ENCODE peak calls at places on chromosome 10, in four cellular contexts. H is IMR-90, U is GM12878, S is K562. G is an unnamed sample.

GRCh38 chr10:23892296-23892695 is 316.6 kb upstream of the KIAA1217 start:
- DNase-seq in U (no peak), H (no peak), S (no peak), G (no peak)

GRCh38 chr10:33410096-33410859 is 75.8 kb upstream of the NRP1 start:
- DNase-seq in U (no peak), H (peak; percentile 13), S (no peak), G (no peak)

GRCh38 chr10:82277591-82277990 is 402.6 kb downstream of the NRG3 start:
- DNase-seq in S (no peak), H (no peak), U (no peak), G (peak; percentile 4)

GRCh38 chr10:33665512-33665911 is 331.0 kb upstream of the NRP1 start:
- DNase-seq in U (no peak), S (no peak), H (peak; percentile 52), G (no peak)

GRCh38 chr10:6409982-6410694 is 169.9 kb downstream of the PRKCQ start:
- DNase-seq in S (no peak), U (no peak), H (peak; percentile 76), G (peak; percentile 21)

GRCh38 chr10:103254538-103255325 is 9.0 kb downstream of the RPEL1 start:
- DNase-seq in S (no peak), U (no peak), H (peak; percentile 40), G (no peak)

GRCh38 chr10:77004917-77005564 is 632.6 kb downstream of the KCNMA1 start:
- DNase-seq in U (no peak), H (peak; percentile 58), S (peak; percentile 54), G (peak; percentile 49)

GRCh38 chr10:404341-404740 is 269.1 kb downstream of the ZMYND11 start:
- DNase-seq in H (peak; percentile 93), U (no peak), S (no peak), G (no peak)

GRCh38 chr10:43204943-43205671 is 61.8 kb downstream of the RASGEF1A start:
- DNase-seq in U (peak; percentile 11), S (peak; percentile 66), H (peak; percentile 48), G (peak; percentile 50)

GRCh38 chr10:132361581-132362101 is 29.6 kb downstream of the LRRC27 start:
- DNase-seq in U (no peak), S (no peak), H (no peak), G (no peak)

GRCh38 chr10:35668865-35669650 is 27.0 kb upstream of the FZD8 start:
- DNase-seq in S (no peak), H (no peak), U (no peak), G (no peak)

GRCh38 chr10:32983333-32983909 is 25.4 kb upstream of the ITGB1 start:
- DNase-seq in H (peak; percentile 97), U (no peak), S (no peak), G (peak; percentile 86)

GRCh38 chr10:47261121-47261520 is 38.9 kb upstream of the GDF10 start:
- DNase-seq in S (no peak), H (no peak), U (peak; percentile 82), G (no peak)

GRCh38 chr10:77609781-77610272 is 27.8 kb downstream of the KCNMA1 start:
- DNase-seq in H (peak; percentile 80), U (peak; percentile 25), S (no peak), G (no peak)

GRCh38 chr10:103197891-103198290 is 4.8 kb upstream of the NT5C2 start:
- DNase-seq in S (no peak), U (no peak), H (no peak), G (no peak)

GRCh38 chr10:54682554-54682953 is 118.5 kb downstream of the PCDH15 start:
- DNase-seq in H (no peak), U (no peak), S (no peak), G (no peak)

GRCh38 chr10:132990684-132991545 is 48.5 kb upstream of the CFAP46 start:
- DNase-seq in H (no peak), U (no peak), S (no peak), G (no peak)

GRCh38 chr10:103890194-103890658 is 27.8 kb downstream of the STN1 start:
- DNase-seq in S (no peak), U (no peak), H (peak; percentile 8), G (peak; percentile 24)

GRCh38 chr10:80596391-80597257 is 58.9 kb downstream of the SH2D4B start:
- DNase-seq in U (no peak), H (peak; percentile 46), S (peak; percentile 83), G (peak; percentile 38)

GRCh38 chr10:110508806-110509544 is 11.3 kb downstream of the DUSP5 start:
- DNase-seq in S (no peak), H (no peak), U (no peak), G (peak; percentile 55)

GRCh38 chr10:125156739-125157472 is 3.5 kb downstream of the CTBP2 start:
- DNase-seq in S (no peak), H (no peak), U (no peak), G (peak; percentile 34)

GRCh38 chr10:62108768-62109430 is 159.7 kb downstream of the RTKN2 start:
- DNase-seq in H (no peak), U (no peak), S (no peak), G (no peak)

GRCh38 chr10:74628136-74628535 is 198.3 kb upstream of the KAT6B start:
- DNase-seq in U (no peak), H (peak; percentile 4), S (no peak), G (peak; percentile 56)

GRCh38 chr10:96789571-96790108 is 42.5 kb upstream of the LCOR start:
- DNase-seq in S (peak; percentile 71), U (peak; percentile 37), H (no peak), G (peak; percentile 14)

GRCh38 chr10:109191823-109192222 is 731.5 kb downstream of the XPNPEP1 start:
- DNase-seq in S (no peak), U (no peak), H (no peak), G (no peak)

GRCh38 chr10:109187677-109188076 is 735.6 kb downstream of the XPNPEP1 start:
- DNase-seq in U (no peak), H (peak; percentile 96), S (no peak), G (no peak)

GRCh38 chr10:109191341-109191740 is 732.0 kb downstream of the XPNPEP1 start:
- DNase-seq in U (no peak), S (no peak), H (no peak), G (no peak)
- TF ChIP-seq FOS in U (no peak), S (no peak), H (no peak), G (no peak)

GRCh38 chr10:63375458-63375857 is 90.3 kb downstream of the JMJD1C start:
- DNase-seq in U (no peak), S (no peak), H (no peak), G (no peak)
- TF ChIP-seq FOS in U (no peak), S (no peak), H (no peak), G (no peak)

GRCh38 chr10:95542330-95542729 is 18.8 kb downstream of the SORBS1 start:
- DNase-seq in S (no peak), U (no peak), H (no peak), G (no peak)
- TF ChIP-seq FOS in S (no peak), U (no peak), H (no peak), G (no peak)

GRCh38 chr10:69640196-69640980 is 10.3 kb downstream of the FAM241B start:
- DNase-seq in U (no peak), S (no peak), H (no peak), G (no peak)
- TF ChIP-seq FOS in U (no peak), S (no peak), H (no peak), G (no peak)

DNA sequence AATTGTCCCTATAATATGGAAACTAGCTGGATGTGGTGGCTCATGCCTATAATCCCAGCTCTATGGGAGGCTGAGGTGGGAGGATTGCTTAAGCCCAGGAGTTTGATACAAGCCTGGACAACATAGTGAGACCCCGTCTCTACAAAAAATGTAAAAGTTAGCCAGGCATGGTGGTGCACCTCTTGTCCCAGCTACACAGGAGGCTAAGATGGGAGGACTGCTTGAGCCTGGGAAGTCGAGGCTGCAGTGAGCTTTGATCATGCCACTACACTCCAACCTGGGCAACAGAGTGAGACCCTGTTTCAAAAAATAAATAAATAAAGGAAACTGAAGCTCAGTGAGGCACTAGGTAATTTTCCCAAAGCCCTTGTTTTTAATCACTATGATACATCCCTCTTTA is 15.7 kb upstream of the ERLIN1 start:
- DNase-seq in H (no peak), U (no peak), S (no peak), G (no peak)
- TF ChIP-seq FOS in H (no peak), U (no peak), S (no peak), G (no peak)

GRCh38 chr10:88152720-88153119 is 289.3 kb downstream of the PTEN start:
- DNase-seq in S (no peak), H (peak; percentile 97), U (peak; percentile 40), G (peak; percentile 89)
- TF ChIP-seq FOS in S (no peak), H (peak; percentile 68), U (no peak), G (peak; percentile 93)